ENCODE peak calls at places on chromosome 15, in five cellular contexts. F is A549, Y is GM23248, T is heart right ventricle, W is suprapubic skin. O is an unnamed sample. For H3K4me1, the result is how much of the 10 kb centered on the place peaks cover.

GRCh38 chr15:85543741-85544155 is 163.3 kb downstream of the AKAP13 start:
- DNase-seq in F (no peak), T (peak), W (peak), Y (no peak), O (peak)

GRCh38 chr15:60649845-60650548 is 171.1 kb upstream of the ICE2 start:
- DNase-seq in W (no peak), F (no peak), Y (peak), T (no peak), O (no peak)

GRCh38 chr15:55827204-55827603 is 84.3 kb upstream of the PRTG start:
- DNase-seq in W (no peak), Y (peak), F (no peak), T (no peak), O (no peak)

GRCh38 chr15:101070502-101071273 is 151.5 kb downstream of the LRRK1 start:
- DNase-seq in T (no peak), W (no peak), Y (peak), F (no peak), O (peak)

GRCh38 chr15:74786659-74787165 is 4.8 kb downstream of the CSK start:
- DNase-seq in W (no peak), T (peak), Y (peak), F (no peak), O (peak)

GRCh38 chr15:101361418-101361817 is 66.4 kb upstream of the SNRPA1 start:
- DNase-seq in T (no peak), F (no peak), W (no peak), Y (no peak), O (no peak)

GRCh38 chr15:83320831-83321230 is 36.4 kb upstream of the BNC1 start:
- DNase-seq in W (no peak), T (no peak), F (no peak), Y (peak), O (no peak)

GRCh38 chr15:57133127-57133968 is 214.9 kb downstream of the TCF12 start:
- DNase-seq in W (no peak), T (no peak), Y (no peak), F (no peak), O (no peak)

GRCh38 chr15:39472661-39473657 is 107.9 kb upstream of the THBS1 start:
- DNase-seq in W (peak), Y (peak), T (peak), F (no peak), O (peak)

GRCh38 chr15:25671132-25671531 is 192.0 kb downstream of the ATP10A start:
- DNase-seq in W (no peak), F (no peak), Y (peak), T (no peak), O (no peak)

GRCh38 chr15:74655424-74655823 is 39.8 kb downstream of the CLK3 start:
- DNase-seq in F (no peak), T (no peak), Y (peak), W (no peak), O (no peak)

GRCh38 chr15:28933710-28934445 is 48.1 kb downstream of the APBA2 start:
- DNase-seq in T (no peak), W (no peak), F (no peak), Y (no peak), O (no peak)

GRCh38 chr15:75170711-75171341 is 30.9 kb upstream of the C15orf39 start:
- DNase-seq in Y (peak), F (no peak), W (peak), T (peak), O (no peak)

GRCh38 chr15:36519067-36519466 is 60.4 kb upstream of the CDIN1 start:
- DNase-seq in Y (no peak), W (no peak), F (no peak), T (no peak), O (no peak)

GRCh38 chr15:90583471-90584252 is 53.9 kb downstream of the CRTC3 start:
- DNase-seq in F (no peak), T (no peak), Y (no peak), W (no peak), O (peak)

GRCh38 chr15:44535509-44536297 is 1.2 kb upstream of the EIF3J start:
- DNase-seq in F (no peak), T (peak), Y (no peak), W (no peak), O (no peak)

GRCh38 chr15:60426870-60427528 is 29.2 kb upstream of the ANXA2 start:
- DNase-seq in Y (peak), W (no peak), F (no peak), T (no peak), O (no peak)

GRCh38 chr15:90557651-90558084 is 27.9 kb downstream of the CRTC3 start:
- DNase-seq in Y (peak), W (peak), F (no peak), T (peak), O (peak)

GRCh38 chr15:97804950-97805349 is 155.6 kb upstream of the ARRDC4 start:
- DNase-seq in T (no peak), W (no peak), F (no peak), Y (no peak), O (no peak)

GRCh38 chr15:63040954-63041353 is 1.6 kb upstream of the TPM1 start:
- DNase-seq in F (no peak), W (no peak), Y (no peak), T (no peak), O (no peak)

GRCh38 chr15:43934480-43934879 is 107.7 kb downstream of the WDR76 start:
- DNase-seq in F (no peak), W (no peak), T (no peak), Y (peak), O (no peak)

GRCh38 chr15:36161781-36162212 is 417.6 kb upstream of the CDIN1 start:
- DNase-seq in F (no peak), W (no peak), T (peak), Y (peak), O (peak)

DNA sequence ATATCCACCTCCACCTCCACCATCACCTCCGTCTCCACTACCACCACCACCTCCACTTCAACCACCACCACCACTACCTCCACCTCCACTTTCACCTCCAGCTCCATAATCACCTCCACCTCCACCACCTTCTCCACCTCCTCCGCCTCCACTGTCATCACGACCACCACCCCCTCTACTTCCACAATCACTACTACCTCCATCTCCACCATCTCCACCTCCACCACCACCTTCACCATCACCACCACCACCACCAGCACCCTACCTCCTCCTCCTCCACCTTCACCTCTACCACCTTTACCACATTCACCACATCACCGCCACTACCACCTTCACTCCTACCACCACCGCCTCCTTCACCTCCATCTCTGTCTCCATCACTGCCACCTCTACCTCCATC is 435.7 kb downstream of the MCTP2 start:
- DNase-seq in T (no peak), F (no peak), Y (no peak), W (no peak), O (no peak)
- H3K4me3 ChIP-seq in T (no peak), F (no peak), Y (no peak), W (no peak), O (no peak)

GRCh38 chr15:41289953-41290352 is 42.4 kb downstream of the OIP5 start:
- DNase-seq in T (no peak), F (no peak), W (no peak), Y (no peak), O (no peak)
- H3K4me1 ChIP-seq in T (under half), F (under half), W (under half), Y (under half), O (under half)

DNA sequence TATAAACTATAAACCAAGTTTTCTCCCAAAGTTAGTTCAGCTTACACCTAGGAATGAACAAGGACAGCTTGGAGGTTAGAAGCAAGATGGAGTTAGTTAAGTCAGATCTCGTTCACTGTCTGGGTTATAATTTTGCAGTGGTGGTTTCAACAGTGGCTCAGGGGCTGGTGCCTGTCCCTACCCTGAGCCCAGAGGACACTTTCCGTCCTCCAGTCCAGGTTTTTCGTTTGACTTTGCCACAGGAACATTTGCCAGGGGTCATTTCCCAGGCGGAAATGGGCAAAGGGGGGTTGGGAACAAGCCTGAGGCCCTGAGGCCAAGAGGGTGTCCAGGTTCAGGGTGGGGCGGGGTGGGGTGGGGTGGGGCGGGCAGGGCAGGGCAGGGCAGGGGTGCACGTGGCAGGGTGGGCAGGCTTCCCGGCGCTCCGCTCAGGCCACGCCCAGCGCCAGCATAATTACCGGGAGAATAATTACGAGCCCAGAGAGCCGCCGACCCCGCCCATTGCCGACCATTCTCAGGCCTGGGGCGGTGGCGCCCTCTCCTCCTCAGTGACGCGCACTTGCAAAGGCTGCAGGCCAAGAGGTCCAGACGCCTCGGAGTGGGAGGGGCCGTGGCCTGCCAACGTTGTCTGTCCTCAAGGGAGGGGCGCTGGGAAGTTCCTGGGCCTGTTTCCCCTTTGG is 70.4 kb downstream of the KLF13 start:
- DNase-seq in W (peak), Y (peak), F (peak), T (peak), O (peak)
- H3K27ac ChIP-seq in W (peak), Y (peak), F (peak), T (peak), O (peak)

DNA sequence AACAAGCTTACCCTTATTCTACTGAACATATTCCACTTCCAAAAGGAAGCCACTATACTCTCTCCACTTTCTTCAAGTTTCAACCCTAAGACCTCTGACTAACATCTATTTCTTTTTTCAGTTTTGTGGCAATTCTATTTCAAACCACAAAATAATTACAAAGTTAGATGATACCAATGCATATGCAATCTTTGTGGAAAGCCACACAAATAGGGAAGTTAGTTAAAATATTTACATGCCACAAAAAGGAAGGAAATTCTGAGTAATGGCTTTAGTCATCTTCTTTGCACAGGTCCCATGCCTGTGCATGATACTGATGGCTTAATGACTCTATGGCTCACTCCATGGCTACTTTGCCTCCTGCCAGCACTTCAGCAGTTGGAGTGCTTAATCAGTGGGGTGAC is 57.0 kb upstream of the MCTP2 start:
- DNase-seq in W (no peak), T (no peak), Y (peak), F (no peak), O (no peak)
- H3K4me3 ChIP-seq in W (no peak), T (no peak), Y (no peak), F (no peak), O (no peak)

GRCh38 chr15:66128116-66128715 is 125.3 kb downstream of the MEGF11 start:
- DNase-seq in W (no peak), T (no peak), F (no peak), Y (no peak), O (no peak)
- H3K4me1 ChIP-seq in W (under half), T (under half), F (under half), Y (under half), O (under half)

DNA sequence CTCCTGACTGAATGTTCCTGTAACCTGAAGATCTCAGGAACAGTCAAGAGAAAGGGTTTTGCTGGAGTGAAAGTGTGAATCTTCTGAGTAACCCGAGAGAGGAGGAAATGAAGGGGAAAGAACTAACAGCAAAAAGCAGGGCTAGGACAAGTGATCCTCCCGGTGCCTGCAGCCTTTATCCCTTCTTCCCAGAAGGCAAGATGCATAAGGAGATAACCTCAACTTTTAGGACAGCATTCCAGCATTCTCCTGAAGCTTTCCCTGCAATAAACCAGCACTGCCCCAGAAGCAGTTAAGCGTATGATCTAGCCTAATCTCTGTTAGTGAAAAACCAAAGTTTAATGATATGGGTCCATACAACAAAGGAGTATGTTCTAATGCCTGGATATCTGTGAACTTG is 298.8 kb downstream of the MEX3B start:
- DNase-seq in F (no peak), Y (no peak), T (no peak), W (no peak), O (no peak)
- H3K27ac ChIP-seq in F (no peak), Y (no peak), T (no peak), W (no peak), O (no peak)

GRCh38 chr15:47717036-47717611 is at the start of gene SEMA6D:
- DNase-seq in F (peak), W (peak), T (peak), Y (peak), O (peak)

GRCh38 chr15:47719730-47720129 is 2.4 kb downstream of the SEMA6D start:
- DNase-seq in W (no peak), T (no peak), Y (no peak), F (no peak), O (no peak)

GRCh38 chr15:47718474-47719440 is 1.5 kb downstream of the SEMA6D start:
- DNase-seq in Y (peak), W (no peak), T (peak), F (no peak), O (peak)

GRCh38 chr15:47715856-47716445 is 1.4 kb upstream of the SEMA6D start:
- DNase-seq in Y (peak), F (no peak), T (peak), W (no peak), O (peak)

DNA sequence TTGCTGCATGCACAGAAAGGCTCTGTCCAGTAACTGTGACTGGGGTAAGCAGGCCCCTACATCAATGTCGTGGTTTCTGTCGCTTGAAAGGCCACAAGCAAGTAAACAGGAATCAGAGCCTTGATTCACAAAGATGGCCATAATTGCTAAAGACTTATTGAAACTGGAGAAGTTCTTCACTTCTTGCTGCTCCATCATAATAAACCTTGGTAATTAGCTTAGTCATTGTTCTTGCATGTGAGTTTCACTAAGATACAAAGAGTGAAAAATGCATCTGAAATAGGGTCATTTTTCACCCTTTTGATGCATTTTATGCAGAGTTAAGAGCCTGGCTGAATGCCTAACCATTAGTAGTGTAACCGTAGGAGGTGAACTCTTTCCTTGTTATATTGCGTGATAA is 3.2 kb downstream of the SEMA6D start:
- DNase-seq in F (no peak), T (no peak), W (no peak), Y (peak), O (no peak)
- H3K4me3 ChIP-seq in F (no peak), T (peak), W (no peak), Y (no peak), O (peak)

DNA sequence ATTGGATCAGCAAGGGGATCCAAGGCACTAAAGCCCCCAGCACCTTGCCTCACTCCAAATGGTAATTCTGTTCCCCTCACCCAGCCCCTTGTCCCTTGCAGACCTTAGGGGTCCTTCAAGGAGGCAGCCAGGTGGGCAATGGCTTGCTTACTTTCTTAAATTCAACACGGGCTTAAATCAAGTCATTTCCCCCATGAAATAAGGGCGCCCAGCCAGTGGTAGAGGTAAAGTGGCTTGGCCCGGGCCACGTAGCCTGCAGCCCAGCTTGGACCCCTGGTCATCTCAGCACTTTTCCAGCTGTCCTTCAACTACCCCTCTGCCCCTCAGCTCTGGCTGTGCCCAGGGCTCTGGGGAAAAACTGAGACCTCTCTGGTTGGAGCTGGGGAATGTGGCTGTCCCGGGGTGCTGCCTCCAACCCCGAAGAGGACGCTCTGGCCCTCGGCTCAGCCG is 1.2 kb downstream of the PSTPIP1 start:
- DNase-seq in T (no peak), Y (no peak), W (peak), F (no peak), O (no peak)
- H3K4me1 ChIP-seq in T (under half), Y (under half), W (under half), F (under half), O (under half)